ENCODE peak calls at places on chromosomes 3 and 15, in nine cellular contexts. A, L, B, E, P, K, Q, W and J are unnamed samples.

GRCh38 chr3:150068440-150069157 is 97.9 kb upstream of the PFN2 start:
- DNase-seq in A (no peak), L (no peak), B (no peak), E (no peak), P (no peak), K (no peak), Q (no peak), W (no peak), J (no peak)

GRCh38 chr15:81254277-81255265 is 57.9 kb downstream of the IL16 start:
- DNase-seq in A (no peak), L (no peak), B (no peak), E (no peak), P (no peak), K (no peak), Q (peak; percentile 55), W (no peak), J (no peak)

GRCh38 chr3:125594581-125595011 is 701 bp downstream of the OSBPL11 start:
- DNase-seq in A (peak; percentile 22), L (no peak), B (no peak), E (no peak), P (no peak), K (no peak), Q (peak; percentile 21), W (peak; percentile 29), J (no peak)

GRCh38 chr3:53215816-53216215 is 40.0 kb downstream of the TKT start:
- DNase-seq in A (no peak), L (no peak), B (no peak), E (no peak), P (no peak), K (no peak), Q (no peak), W (no peak), J (no peak)

GRCh38 chr3:36965440-36965839 is 20.6 kb upstream of the TRANK1 start:
- DNase-seq in A (no peak), L (no peak), B (no peak), E (no peak), P (no peak), K (no peak), Q (peak; percentile 25), W (no peak), J (no peak)

GRCh38 chr3:52792961-52793695 is 1.5 kb upstream of the ITIH3 start:
- DNase-seq in A (no peak), L (no peak), B (no peak), E (peak; percentile 31), P (no peak), K (no peak), Q (no peak), W (no peak), J (no peak)

GRCh38 chr3:23170306-23170705 is 32.8 kb upstream of the UBE2E2 start:
- DNase-seq in A (peak; percentile 11), L (no peak), B (no peak), E (no peak), P (no peak), K (no peak), Q (peak; percentile 44), W (peak; percentile 18), J (no peak)

GRCh38 chr15:38547255-38547997 is 17.2 kb downstream of the RASGRP1 start:
- DNase-seq in A (no peak), L (no peak), B (no peak), E (peak; percentile 77), P (no peak), K (no peak), Q (no peak), W (no peak), J (no peak)

GRCh38 chr3:139319428-139320402 is 24.1 kb upstream of the MRPS22 start:
- DNase-seq in A (peak; percentile 18), L (no peak), B (no peak), E (peak; percentile 48), P (no peak), K (no peak), Q (no peak), W (no peak), J (no peak)

GRCh38 chr3:158810823-158811425 is 9.1 kb downstream of the MFSD1 start:
- DNase-seq in A (no peak), L (no peak), B (no peak), E (no peak), P (no peak), K (no peak), Q (peak; percentile 28), W (no peak), J (no peak)

DNA sequence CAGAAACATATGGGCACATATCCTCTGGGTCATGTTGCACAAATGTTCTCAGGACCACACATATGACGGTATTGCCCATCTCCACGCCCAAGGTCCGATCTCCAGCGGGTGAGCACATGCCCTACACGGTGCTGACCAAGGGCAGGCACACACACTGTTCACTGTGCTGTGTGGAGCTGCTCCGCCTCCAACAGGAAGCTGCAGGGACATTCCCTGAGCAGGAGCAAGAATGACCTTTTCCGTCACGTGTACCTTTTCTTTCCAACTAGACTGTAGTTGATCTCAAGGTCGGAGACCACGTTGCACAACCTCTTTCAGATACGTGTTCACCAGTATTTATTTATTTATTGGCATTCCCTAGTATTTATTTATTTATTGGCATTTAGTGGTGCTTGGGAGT is 41.7 kb upstream of the B3GNT5 start:
- DNase-seq in A (no peak), L (no peak), B (no peak), E (no peak), P (peak; percentile 66), K (no peak), Q (no peak), W (no peak), J (no peak)
- TF ChIP-seq CTCF in A (no peak), L (no peak), B (no peak), E (no peak), P (no peak), K (no peak), Q (no peak), W (no peak), J (no peak)

DNA sequence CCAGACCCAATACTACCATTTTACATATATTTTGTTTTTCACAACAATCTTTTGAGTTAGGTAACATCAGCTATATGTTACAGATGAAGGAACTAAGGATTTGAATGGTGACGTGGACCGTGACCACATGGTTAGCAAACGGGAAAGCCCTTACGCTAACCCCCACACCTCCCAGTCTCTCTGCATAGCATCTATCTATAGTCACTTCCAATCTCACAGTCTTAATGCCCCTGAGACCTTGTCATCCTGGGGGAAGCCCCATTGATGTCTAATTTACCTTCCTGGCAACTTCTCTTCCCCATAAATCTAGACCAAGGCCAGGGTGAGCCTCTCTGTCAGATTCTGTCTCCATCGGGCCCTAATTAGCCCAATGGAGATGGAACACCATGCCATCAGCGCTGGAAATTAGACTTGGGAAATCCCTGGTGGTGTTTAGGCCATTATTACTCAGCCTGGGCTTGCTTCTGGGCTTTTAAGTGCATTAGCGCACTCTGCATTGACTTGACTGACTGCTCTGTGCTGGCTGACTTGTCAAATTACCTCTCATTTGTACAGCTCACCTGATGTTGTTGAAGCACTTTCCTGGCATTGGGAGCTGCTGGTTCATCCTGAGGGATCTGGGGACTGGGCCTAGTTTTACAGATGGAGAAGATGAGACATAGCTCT is 34.0 kb upstream of the SH3GL3 start:
- DNase-seq in A (peak; percentile 48), L (no peak), B (no peak), E (no peak), P (no peak), K (no peak), Q (no peak), W (no peak), J (peak; percentile 35)
- TF ChIP-seq CTCF in A (no peak), L (no peak), B (no peak), E (no peak), P (no peak), K (no peak), Q (no peak), W (no peak), J (no peak)

DNA sequence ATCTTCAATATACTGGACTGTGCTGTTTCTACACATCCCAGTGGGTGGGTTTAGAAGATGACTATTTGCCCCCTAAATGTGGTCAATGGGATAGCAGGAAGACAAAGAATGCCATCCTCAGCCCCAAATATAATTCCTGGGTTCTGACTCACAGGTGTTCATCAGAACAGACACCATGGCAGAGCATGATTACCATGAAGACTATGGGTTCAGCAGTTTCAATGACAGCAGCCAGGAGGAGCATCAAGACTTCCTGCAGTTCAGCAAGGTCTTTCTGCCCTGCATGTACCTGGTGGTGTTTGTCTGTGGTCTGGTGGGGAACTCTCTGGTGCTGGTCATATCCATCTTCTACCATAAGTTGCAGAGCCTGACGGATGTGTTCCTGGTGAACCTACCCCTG is 3.0 kb downstream of the CXCR6 start:
- DNase-seq in A (no peak), L (no peak), B (no peak), E (no peak), P (no peak), K (no peak), Q (no peak), W (no peak), J (no peak)
- TF ChIP-seq CTCF in A (no peak), L (no peak), B (no peak), E (no peak), P (peak; percentile 15), K (no peak), Q (no peak), W (no peak), J (no peak)

DNA sequence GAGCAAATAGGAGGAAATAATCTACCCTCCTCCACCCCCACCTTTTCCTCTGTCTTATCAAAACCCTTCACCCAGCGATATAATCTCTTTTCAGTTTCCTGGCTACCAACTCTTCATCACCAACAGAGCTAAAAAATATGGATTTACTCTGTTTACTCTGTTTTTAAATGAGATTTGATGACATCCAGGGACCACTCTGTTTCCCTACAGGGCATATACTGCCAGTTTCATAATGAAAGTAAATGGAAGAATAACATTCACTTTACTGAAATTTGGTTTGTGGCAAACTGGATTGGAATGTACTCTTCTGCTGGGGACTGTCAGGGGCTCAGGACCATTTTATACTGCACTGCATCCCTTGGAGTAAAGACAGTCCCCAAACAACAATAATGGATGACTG is 80.1 kb upstream of the PTX3 start:
- DNase-seq in A (no peak), L (no peak), B (no peak), E (no peak), P (no peak), K (no peak), Q (no peak), W (no peak), J (no peak)
- TF ChIP-seq CTCF in A (no peak), L (no peak), B (no peak), E (no peak), P (no peak), K (no peak), Q (no peak), W (no peak), J (no peak)

GRCh38 chr3:93969997-93970396 is 3.7 kb downstream of the PROS1 start:
- DNase-seq in A (no peak), L (no peak), B (no peak), E (no peak), P (no peak), K (no peak), Q (no peak), W (no peak), J (no peak)

GRCh38 chr3:93969443-93969842 is 4.3 kb downstream of the PROS1 start:
- DNase-seq in A (no peak), L (no peak), B (no peak), E (peak; percentile 59), P (no peak), K (no peak), Q (peak; percentile 48), W (no peak), J (no peak)

GRCh38 chr3:93973160-93974126 is at the start of gene PROS1:
- DNase-seq in A (peak; percentile 50), L (peak; percentile 64), B (no peak), E (peak; percentile 97), P (peak; percentile 69), K (peak; percentile 61), Q (peak; percentile 63), W (peak; percentile 74), J (peak; percentile 55)
- TF ChIP-seq CTCF in A (no peak), L (no peak), B (peak; percentile 7), E (no peak), P (no peak), K (no peak), Q (no peak), W (no peak), J (no peak)